ENCODE peak calls at places on chromosome 14, in five cellular contexts. W is activated CD4-positive, alpha-beta T cell treated with anti-CD3 and anti-CD28 coated beads for 24 hours; N is sigmoid colon; D is cardiac septum; U is progenitor cell of endocrine pancreas. Q is an unnamed sample.

GRCh38 chr14:76877871-76878270 is 51.7 kb downstream of the LRRC74A start:
- DNase-seq in W (no peak), N (no peak), D (no peak), U (no peak), Q (no peak)

GRCh38 chr14:105847400-105847799 is 321.0 kb downstream of the TMEM121 start:
- DNase-seq in W (no peak), N (no peak), D (no peak), U (no peak), Q (no peak)

GRCh38 chr14:65287264-65288131 is 125.0 kb upstream of the FUT8 start:
- DNase-seq in W (peak), N (no peak), D (no peak), U (no peak), Q (no peak)

GRCh38 chr14:94691658-94692029 is 78.3 kb downstream of the GSC start:
- DNase-seq in W (no peak), N (no peak), D (no peak), U (no peak), Q (no peak)

GRCh38 chr14:77301103-77301502 is 19.6 kb downstream of the POMT2 start:
- DNase-seq in W (peak), N (peak), D (no peak), U (peak), Q (peak)

GRCh38 chr14:76720382-76720813 is 40.9 kb upstream of the VASH1 start:
- DNase-seq in W (no peak), N (peak), D (peak), U (no peak), Q (no peak)

GRCh38 chr14:93727039-93727740 is 61.1 kb downstream of the PRIMA1 start:
- DNase-seq in W (no peak), N (no peak), D (no peak), U (no peak), Q (no peak)

GRCh38 chr14:55094630-55095157 is 34.4 kb upstream of the LGALS3 start:
- DNase-seq in W (no peak), N (no peak), D (no peak), U (no peak), Q (no peak)

GRCh38 chr14:76595266-76595665 is 166.0 kb upstream of the VASH1 start:
- DNase-seq in W (no peak), N (no peak), D (no peak), U (no peak), Q (no peak)

GRCh38 chr14:50173891-50174290 is 57.5 kb downstream of the SOS2 start:
- DNase-seq in W (no peak), N (no peak), D (no peak), U (no peak), Q (no peak)

GRCh38 chr14:40292664-40293063 is 860.4 kb upstream of the FBXO33 start:
- DNase-seq in W (no peak), N (no peak), D (no peak), U (no peak), Q (no peak)

GRCh38 chr14:48251290-48251689 is 575.9 kb upstream of the MDGA2 start:
- DNase-seq in W (no peak), N (no peak), D (no peak), U (no peak), Q (no peak)

GRCh38 chr14:34359423-34360120 is 102.5 kb downstream of the SPTSSA start:
- DNase-seq in W (no peak), N (no peak), D (no peak), U (no peak), Q (no peak)

GRCh38 chr14:55706893-55707292 is 126.9 kb downstream of the KTN1 start:
- DNase-seq in W (no peak), N (no peak), D (no peak), U (no peak), Q (no peak)

GRCh38 chr14:56295743-56296142 is 177.5 kb downstream of the PELI2 start:
- DNase-seq in W (no peak), N (no peak), D (no peak), U (no peak), Q (no peak)